ENCODE peak calls at places on chromosomes 11 and 22, in four cellular contexts. R, C, P and L are unnamed samples.

GRCh38 chr11:33262016-33262638 is 4.9 kb downstream of the HIPK3 start:
- DNase-seq in R (no peak), C (no peak), P (peak), L (no peak)

GRCh38 chr11:32136654-32137053 is 45.8 kb downstream of the RCN1 start:
- DNase-seq in R (no peak), C (no peak), P (no peak), L (no peak)

GRCh38 chr11:61336171-61336935 is 3.3 kb downstream of the TKFC start:
- DNase-seq in R (peak), C (peak), P (peak), L (peak)

GRCh38 chr11:110467556-110467955 is 37.8 kb downstream of the FDX1 start:
- DNase-seq in R (no peak), C (no peak), P (no peak), L (peak)

GRCh38 chr22:49649166-49649565 is 178.5 kb downstream of the BRD1 start:
- DNase-seq in R (no peak), C (no peak), P (no peak), L (no peak)

GRCh38 chr11:63612181-63612580 is 2.1 kb downstream of the PLAAT3 start:
- DNase-seq in R (no peak), C (no peak), P (no peak), L (no peak)

GRCh38 chr11:11909727-11910126 is 68.0 kb downstream of the USP47 start:
- DNase-seq in R (no peak), C (no peak), P (peak), L (no peak)

GRCh38 chr11:110430267-110431211 is 791 bp downstream of the FDX1 start:
- DNase-seq in R (no peak), C (peak), P (peak), L (peak)

GRCh38 chr11:48125866-48126265 is 90.7 kb upstream of the OR4B1 start:
- DNase-seq in R (no peak), C (no peak), P (no peak), L (no peak)

GRCh38 chr22:19506212-19506611 is 18.0 kb downstream of the CLDN5 start:
- DNase-seq in R (no peak), C (no peak), P (no peak), L (no peak)

GRCh38 chr22:50010676-50011446 is 1.7 kb downstream of the IL17REL start:
- DNase-seq in R (peak), C (no peak), P (no peak), L (no peak)

GRCh38 chr11:20131744-20132666 is 28.3 kb downstream of the DBX1 start:
- DNase-seq in R (peak), C (peak), P (peak), L (peak)

GRCh38 chr11:72782081-72782920 is 11.5 kb downstream of the STARD10 start:
- DNase-seq in R (peak), C (peak), P (no peak), L (peak)

GRCh38 chr11:20125927-20126326 is 34.3 kb downstream of the DBX1 start:
- DNase-seq in R (no peak), C (no peak), P (peak), L (peak)

GRCh38 chr11:127674754-127675153 is 674.2 kb upstream of the KIRREL3 start:
- DNase-seq in R (no peak), C (no peak), P (no peak), L (no peak)

GRCh38 chr11:107928767-107929507 is 689 bp downstream of the RAB39A start:
- DNase-seq in R (peak), C (no peak), P (no peak), L (peak)

GRCh38 chr11:102317768-102318103 is 452 bp downstream of the BIRC3 start:
- DNase-seq in R (no peak), C (no peak), P (no peak), L (no peak)

GRCh38 chr11:72195921-72196320 is 4.0 kb downstream of the FOLR1 start:
- DNase-seq in R (no peak), C (no peak), P (no peak), L (no peak)

GRCh38 chr11:75068993-75069392 is 27.7 kb downstream of the OR2AT4 start:
- DNase-seq in R (no peak), C (no peak), P (no peak), L (no peak)

GRCh38 chr11:117316197-117316961 is at the start of gene BACE1:
- DNase-seq in R (peak), C (no peak), P (peak), L (peak)

GRCh38 chr22:21778705-21779363 is 43.2 kb upstream of the YPEL1 start:
- DNase-seq in R (no peak), C (no peak), P (peak), L (peak)

GRCh38 chr11:22449441-22449840 is 111.3 kb downstream of the SLC17A6 start:
- DNase-seq in R (no peak), C (peak), P (peak), L (peak)

GRCh38 chr22:27370987-27371386 is 430.6 kb downstream of the MN1 start:
- DNase-seq in R (no peak), C (no peak), P (no peak), L (no peak)

GRCh38 chr11:57097149-57097548 is 84.6 kb upstream of the LRRC55 start:
- DNase-seq in R (no peak), C (no peak), P (no peak), L (no peak)

GRCh38 chr11:8298801-8299786 is 35.4 kb upstream of the LMO1 start:
- DNase-seq in R (no peak), C (no peak), P (no peak), L (no peak)
- H3K23ac ChIP-seq in R (no peak), C (no peak), P (no peak), L (no peak)

GRCh38 chr11:126638663-126639062 is 283.2 kb downstream of the ST3GAL4 start:
- DNase-seq in R (no peak), C (no peak), P (no peak), L (no peak)
- H3K4me2 ChIP-seq in R (no peak), C (no peak), P (no peak), L (no peak)

DNA sequence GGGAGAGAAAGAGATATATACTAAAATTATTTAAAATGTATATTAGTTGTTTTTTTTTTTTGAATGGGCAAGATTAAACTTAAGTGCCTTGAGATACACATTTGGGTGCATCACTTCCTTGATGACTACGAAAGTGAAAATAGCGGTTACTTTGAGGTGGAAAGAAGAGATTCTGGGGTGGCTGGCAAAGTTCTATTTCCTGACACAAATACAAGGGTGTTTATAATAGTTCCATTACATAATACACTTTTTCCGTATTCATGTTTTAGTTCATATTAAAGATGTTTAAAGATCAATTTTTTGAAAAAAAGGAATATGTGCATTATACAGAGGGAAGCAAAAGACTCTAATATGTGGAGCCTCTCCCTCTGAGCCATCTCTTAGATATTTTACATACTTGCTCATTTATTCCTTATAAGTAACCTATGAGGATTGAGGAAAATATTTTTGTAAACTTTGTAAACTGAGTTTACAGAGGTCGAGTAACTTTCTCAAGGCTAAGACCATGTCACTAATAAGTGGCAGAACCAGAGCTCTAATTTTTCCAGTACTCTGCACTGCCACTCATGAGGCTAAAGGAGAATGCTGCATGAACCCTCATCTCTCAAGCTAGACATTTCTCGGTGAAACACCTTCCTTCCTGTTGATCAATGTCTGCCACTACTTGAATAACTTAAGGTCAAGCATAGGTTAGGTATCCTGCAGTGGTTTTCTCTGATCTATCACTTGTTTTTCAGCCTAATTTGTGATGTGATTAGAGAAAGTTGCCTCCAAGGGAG is 58.7 kb downstream of the DDIAS start:
- DNase-seq in R (no peak), C (no peak), P (no peak), L (no peak)
- H3K4me3 ChIP-seq in R (no peak), C (no peak), P (no peak), L (no peak)

GRCh38 chr11:111913997-111914396 is 1.5 kb downstream of the HSPB2 start:
- DNase-seq in R (no peak), C (no peak), P (peak), L (no peak)

GRCh38 chr11:111910637-111911562 is 670 bp downstream of the CRYAB start:
- DNase-seq in R (no peak), C (no peak), P (no peak), L (no peak)

GRCh38 chr11:111911563-111912401 is at the start of gene CRYAB:
- DNase-seq in R (no peak), C (peak), P (peak), L (peak)

GRCh38 chr11:111912535-111912934 is at the start of gene HSPB2:
- DNase-seq in R (no peak), C (no peak), P (no peak), L (no peak)

DNA sequence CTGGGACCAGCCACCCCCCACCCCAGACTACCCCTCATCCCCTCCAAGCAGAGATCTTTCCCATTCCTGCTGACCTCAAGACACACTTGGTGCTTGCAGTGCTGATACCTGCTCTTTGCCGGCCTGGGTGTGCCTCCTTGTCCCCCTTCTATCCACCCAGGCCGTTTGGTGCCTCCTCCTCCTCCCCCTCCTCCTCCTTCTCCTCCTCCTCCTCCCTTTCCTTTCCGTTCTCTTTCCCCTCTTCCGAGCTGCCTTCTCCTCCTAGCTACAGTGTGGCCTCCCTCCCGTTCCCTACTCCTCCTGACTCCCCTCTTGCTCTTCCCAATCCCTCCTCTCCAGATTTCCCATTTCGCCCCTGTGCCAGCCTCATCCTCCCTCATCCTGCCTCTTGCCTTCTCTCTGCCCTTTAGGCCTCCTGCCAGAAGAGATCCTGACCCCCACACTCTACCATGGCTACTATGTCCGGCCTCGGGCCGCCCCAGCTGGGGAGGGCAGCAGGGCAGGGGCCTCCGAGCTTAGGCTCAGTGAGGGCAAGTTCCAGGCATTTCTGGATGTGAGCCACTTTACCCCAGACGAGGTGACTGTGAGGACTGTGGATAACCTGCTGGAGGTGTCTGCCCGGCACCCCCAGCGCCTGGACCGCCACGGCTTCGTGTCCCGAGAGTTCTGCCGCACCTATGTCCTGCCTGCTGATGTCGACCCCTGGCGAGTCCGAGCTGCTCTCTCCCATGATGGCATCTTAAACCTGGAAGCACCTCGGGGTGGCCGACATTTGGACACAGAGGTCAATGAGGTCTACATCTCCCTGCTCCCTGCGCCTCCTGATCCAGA is 712 bp downstream of the HSPB2 start:
- DNase-seq in R (no peak), C (no peak), P (no peak), L (no peak)
- H3K23ac ChIP-seq in R (no peak), C (no peak), P (peak), L (no peak)

DNA sequence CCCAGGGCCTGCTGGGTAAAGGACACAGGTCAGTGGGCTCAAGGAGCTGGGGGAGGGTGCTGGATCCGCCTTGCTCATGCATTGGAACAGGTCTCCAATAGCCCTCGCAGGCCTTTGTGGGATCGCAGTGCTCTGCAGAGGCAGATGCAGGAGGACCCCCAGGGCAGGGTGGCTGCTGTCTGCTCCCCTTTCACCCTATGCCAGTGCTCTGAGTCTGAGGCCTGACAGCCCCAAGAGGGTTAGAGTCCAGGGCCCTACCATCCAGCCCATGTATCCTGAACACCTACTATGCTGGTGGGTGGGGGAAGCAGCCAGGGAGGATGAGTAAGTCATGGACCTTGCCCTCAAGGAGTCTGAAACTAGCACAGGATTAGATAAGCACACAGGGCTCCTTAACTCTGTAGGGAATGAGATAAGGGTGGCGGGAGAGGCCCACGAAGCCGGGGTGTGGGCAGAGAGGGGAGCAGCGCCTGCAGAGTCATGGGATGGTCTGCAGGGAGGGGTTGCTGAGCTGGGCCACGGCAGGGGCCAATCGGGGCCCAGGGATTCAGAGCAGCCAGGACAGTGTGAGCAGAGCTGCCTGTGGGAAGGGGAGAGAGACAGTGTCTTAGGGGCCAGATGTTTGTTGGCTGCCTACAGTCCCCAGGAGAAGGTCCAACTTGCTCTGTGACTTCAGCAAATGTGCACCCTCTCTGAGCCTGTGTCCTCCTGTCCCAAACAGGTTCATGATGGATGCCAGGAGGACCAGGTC is 10.5 kb upstream of the EHD1 start:
- DNase-seq in R (no peak), C (peak), P (no peak), L (peak)
- H3K4me2 ChIP-seq in R (no peak), C (no peak), P (no peak), L (no peak)

GRCh38 chr11:114438303-114438702 is 964 bp upstream of the REXO2 start:
- DNase-seq in R (no peak), C (peak), P (peak), L (peak)
- H3K4me3 ChIP-seq in R (no peak), C (no peak), P (no peak), L (no peak)

DNA sequence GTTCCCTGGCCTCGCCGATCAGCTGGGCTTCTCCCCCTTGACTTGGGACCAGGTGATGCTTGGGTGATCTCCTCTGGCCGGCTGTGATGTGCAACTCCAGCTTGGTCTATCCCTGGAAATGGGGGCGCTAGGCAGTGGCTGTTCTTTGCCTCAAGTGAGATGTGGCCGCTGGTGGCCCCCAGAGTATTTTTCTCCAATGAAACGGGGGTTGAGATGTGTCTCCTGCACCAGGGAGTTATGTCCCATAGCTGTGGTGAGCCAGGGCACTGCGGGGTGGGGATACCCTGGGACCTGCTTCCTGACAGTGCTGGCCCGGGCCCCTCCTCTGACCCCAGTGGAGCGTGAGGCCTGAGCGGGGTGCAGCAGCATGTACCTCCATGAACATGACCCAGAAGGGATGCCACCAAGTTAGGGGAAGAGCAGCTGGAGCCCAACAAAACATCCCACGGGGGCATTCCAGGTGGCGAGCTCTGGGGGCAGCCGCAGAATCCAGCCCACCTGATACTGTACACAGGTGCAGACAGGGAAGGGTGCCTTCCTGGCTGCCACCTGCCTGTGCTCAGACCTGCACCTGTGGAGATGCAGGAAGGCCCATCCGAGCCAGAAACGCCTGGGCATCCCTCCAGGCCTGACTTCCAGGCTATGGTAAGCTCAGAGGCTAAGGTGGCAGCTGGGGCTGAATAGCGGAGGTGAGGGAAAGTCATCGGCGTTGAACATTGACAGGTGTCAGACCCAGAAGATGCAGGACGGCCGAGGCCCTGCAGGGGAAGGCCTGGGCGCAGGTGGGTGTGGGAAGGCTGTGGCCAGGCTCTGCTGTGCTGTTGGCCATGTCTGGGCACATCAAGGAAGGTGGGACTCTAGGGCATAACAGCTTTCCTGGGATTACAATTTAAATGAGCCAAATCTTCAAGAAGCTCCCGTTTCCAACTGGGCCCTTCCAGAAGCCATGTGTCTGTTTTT is 97.3 kb downstream of the CTTN start:
- DNase-seq in R (no peak), C (no peak), P (no peak), L (no peak)
- H3K23ac ChIP-seq in R (no peak), C (no peak), P (no peak), L (no peak)

DNA sequence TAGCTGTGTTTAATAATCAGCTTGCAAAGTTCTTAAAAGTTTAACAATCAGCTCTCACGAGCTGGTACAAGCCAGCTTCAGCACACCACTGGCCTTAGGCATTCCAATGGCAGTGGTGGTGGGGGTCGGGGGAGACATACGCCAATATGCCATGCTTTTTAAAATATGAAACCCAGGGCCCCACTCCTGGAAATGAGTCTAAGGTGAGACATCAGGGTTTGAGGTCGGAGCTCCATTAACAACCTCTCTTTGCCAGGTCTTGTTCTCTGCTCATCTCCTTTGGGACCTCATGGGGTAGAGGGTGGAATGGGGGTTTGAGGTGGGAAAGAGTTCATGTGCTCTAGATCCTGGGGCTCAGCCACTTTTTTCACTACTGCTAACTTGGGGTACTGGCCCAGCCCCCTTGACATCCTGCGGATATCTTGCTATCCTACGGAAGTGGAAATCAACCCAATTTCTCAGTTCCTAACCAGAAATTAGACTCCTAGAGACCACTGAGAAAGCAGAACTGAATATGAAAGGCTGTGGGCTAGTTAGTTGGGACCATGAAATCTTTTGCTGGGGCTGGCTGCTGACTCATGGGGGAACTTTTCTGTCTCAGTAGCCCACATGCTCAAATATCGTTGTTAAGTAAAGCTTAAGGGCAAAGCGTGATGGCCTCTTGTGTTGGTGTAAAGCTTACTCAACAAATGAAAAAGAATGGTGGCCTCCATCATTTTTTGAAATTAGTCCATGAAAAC is 90.1 kb downstream of the PDHX start:
- DNase-seq in R (no peak), C (peak), P (peak), L (no peak)
- H3K4me2 ChIP-seq in R (no peak), C (no peak), P (no peak), L (no peak)